ENCODE peak calls at places on chromosomes 16 and 17, in seven cellular contexts. M is amniotic stem cell; K is activated T-cell treated with anti-CD3 and anti-CD28 coated beads for 1 hour; Q is activated CD4-positive, alpha-beta memory T cell treated with anti-CD3 and anti-CD28 coated beads for 36 hours; P is NCI-H1694; Z is NCI-H1417; F is stimulated activated CD4-positive, alpha-beta T cell treated with anti-CD3 and anti-CD28 coated beads, Interleukin-1b, Interleukin-23, amount 100 ng/mL, for 24 hours. D is an unnamed sample.

GRCh38 chr17:63116967-63117366 is 150.9 kb downstream of the TANC2 start:
- DNase-seq in M (no peak), K (no peak), Q (no peak), P (no peak), Z (peak; percentile 87), F (no peak), D (no peak)

GRCh38 chr17:57423541-57423940 is 167.2 kb downstream of the MSI2 start:
- DNase-seq in M (no peak), K (no peak), Q (no peak), P (no peak), Z (no peak), F (no peak), D (no peak)

GRCh38 chr17:78862073-78863023 is 21.7 kb upstream of the USP36 start:
- DNase-seq in M (peak; percentile 93), K (no peak), Q (no peak), P (no peak), Z (no peak), F (no peak), D (no peak)

GRCh38 chr17:5898406-5898805 is 171.8 kb upstream of the WSCD1 start:
- DNase-seq in M (no peak), K (no peak), Q (no peak), P (no peak), Z (no peak), F (no peak), D (no peak)

GRCh38 chr16:86598607-86599318 is 20.4 kb downstream of the FOXL1 start:
- DNase-seq in M (peak; percentile 59), K (no peak), Q (no peak), P (no peak), Z (no peak), F (no peak), D (no peak)

GRCh38 chr17:57107498-57108101 is 22.6 kb downstream of the AKAP1 start:
- DNase-seq in M (no peak), K (no peak), Q (no peak), P (no peak), Z (peak; percentile 41), F (no peak), D (no peak)

GRCh38 chr16:49866533-49867155 is 10.7 kb upstream of the ZNF423 start:
- DNase-seq in M (no peak), K (no peak), Q (no peak), P (no peak), Z (no peak), F (no peak), D (no peak)

GRCh38 chr17:48760411-48760810 is 31.9 kb upstream of the HOXB13 start:
- DNase-seq in M (no peak), K (no peak), Q (no peak), P (no peak), Z (no peak), F (no peak), D (no peak)

GRCh38 chr16:27177031-27177774 is 26.1 kb upstream of the KDM8 start:
- DNase-seq in M (peak; percentile 34), K (no peak), Q (peak; percentile 69), P (no peak), Z (no peak), F (no peak), D (no peak)

GRCh38 chr17:28406478-28406824 is 439 bp upstream of the SLC46A1 start:
- DNase-seq in M (no peak), K (no peak), Q (no peak), P (peak; percentile 10), Z (peak; percentile 85), F (no peak), D (peak; percentile 46)

GRCh38 chr16:49352923-49353322 is 20.7 kb upstream of the C16orf78 start:
- DNase-seq in M (no peak), K (no peak), Q (no peak), P (no peak), Z (peak; percentile 17), F (no peak), D (no peak)

GRCh38 chr16:75282811-75283281 is 31.4 kb upstream of the BCAR1 start:
- DNase-seq in M (no peak), K (no peak), Q (no peak), P (peak; percentile 86), Z (peak; percentile 25), F (no peak), D (no peak)

GRCh38 chr17:21210411-21211076 is 3.4 kb downstream of the TMEM11 start:
- DNase-seq in M (no peak), K (no peak), Q (no peak), P (peak; percentile 64), Z (no peak), F (no peak), D (no peak)

GRCh38 chr16:75288596-75289120 is 37.2 kb upstream of the BCAR1 start:
- DNase-seq in M (no peak), K (peak; percentile 24), Q (peak; percentile 79), P (no peak), Z (no peak), F (no peak), D (no peak)

GRCh38 chr17:17849147-17849820 is 12.5 kb upstream of the SREBF1 start:
- DNase-seq in M (no peak), K (peak; percentile 62), Q (peak; percentile 96), P (no peak), Z (peak; percentile 60), F (peak; percentile 55), D (no peak)

GRCh38 chr16:28181557-28181914 is 30.2 kb downstream of the XPO6 start:
- DNase-seq in M (peak; percentile 76), K (no peak), Q (peak; percentile 29), P (no peak), Z (no peak), F (no peak), D (no peak)

GRCh38 chr16:84526794-84527485 is 22.5 kb upstream of the MEAK7 start:
- DNase-seq in M (no peak), K (no peak), Q (no peak), P (no peak), Z (no peak), F (no peak), D (no peak)

GRCh38 chr17:38598536-38598935 is 7.2 kb downstream of the SRCIN1 start:
- DNase-seq in M (no peak), K (no peak), Q (peak; percentile 40), P (peak; percentile 79), Z (peak; percentile 90), F (no peak), D (peak; percentile 96)

GRCh38 chr16:69691980-69692911 is 34.1 kb downstream of the NQO1 start:
- DNase-seq in M (no peak), K (no peak), Q (peak; percentile 26), P (no peak), Z (no peak), F (no peak), D (no peak)

D was measured in NCI-H526 treated with DMSO at 0.1 percent for 48 hours.